ENCODE peak calls at places on chromosomes 16 and 17, in nine cellular contexts. R is lower lobe of right lung; L is Right ventricle myocardium superior; Q is heart right ventricle; S is HFFc6; J is stimulated activated CD8-positive, alpha-beta memory T cell treated with anti-CD3 and anti-CD28 coated beads, Interleukin-15, amount 100 ng/mL, for 24 hours; U is endodermal cell; Z is T-helper 1 cell; B is putamen. H is an unnamed sample.

GRCh38 chr17:37182786-37183185 is 193.0 kb upstream of the C17orf78 start:
- DNase-seq in Q (no peak), L (no peak), B (no peak), S (no peak), R (no peak), U (no peak), Z (no peak), J (no peak), H (no peak)

GRCh38 chr17:42659079-42659931 is at the start of gene TUBG2:
- DNase-seq in L (peak), R (peak), U (peak), S (peak), Z (peak), J (peak), Q (peak), B (peak), H (peak)

GRCh38 chr17:38752930-38753506 is 477 bp downstream of the PSMB3 start:
- DNase-seq in B (no peak), Z (no peak), J (no peak), Q (no peak), L (no peak), R (peak), U (no peak), S (no peak), H (no peak)

GRCh38 chr16:47197536-47198179 is 53.9 kb upstream of the NETO2 start:
- DNase-seq in J (no peak), B (no peak), Z (no peak), Q (peak), S (no peak), L (peak), U (no peak), R (no peak), H (peak)

GRCh38 chr16:57758331-57759117 is 23.0 kb downstream of the KATNB1 start:
- DNase-seq in J (no peak), Z (no peak), U (no peak), B (no peak), Q (no peak), S (no peak), R (peak), L (no peak), H (no peak)

GRCh38 chr17:36183811-36184765 is 7.7 kb upstream of the TBC1D3B start:
- DNase-seq in L (no peak), S (no peak), Q (no peak), J (no peak), B (no peak), U (peak), R (no peak), Z (no peak), H (no peak)

GRCh38 chr16:27526169-27526568 is 23.5 kb downstream of the GTF3C1 start:
- DNase-seq in J (no peak), L (peak), R (no peak), Z (no peak), S (no peak), B (no peak), U (no peak), Q (peak), H (no peak)

GRCh38 chr16:30473231-30474061 is 904 bp downstream of the ITGAL start:
- DNase-seq in Z (peak), B (no peak), R (peak), L (no peak), U (no peak), Q (peak), J (peak), S (no peak), H (no peak)

GRCh38 chr17:58310511-58311428 is 17.8 kb downstream of the TSPOAP1 start:
- DNase-seq in S (no peak), B (no peak), R (no peak), L (peak), J (no peak), Z (no peak), U (no peak), Q (no peak), H (no peak)

GRCh38 chr17:61926831-61927210 is 961 bp downstream of the INTS2 start:
- DNase-seq in S (peak), B (no peak), U (no peak), Z (no peak), Q (no peak), J (no peak), R (no peak), L (no peak), H (no peak)

GRCh38 chr17:40888321-40888720 is 3.3 kb upstream of the KRT20 start:
- DNase-seq in Q (no peak), S (no peak), U (no peak), Z (no peak), R (no peak), L (no peak), B (no peak), J (no peak), H (no peak)

GRCh38 chr17:7478276-7479138 is 924 bp downstream of the ZBTB4 start:
- DNase-seq in Q (peak), L (peak), J (peak), B (peak), S (peak), U (peak), R (peak), Z (peak), H (peak)

GRCh38 chr16:66476328-66477027 is 49.4 kb downstream of the BEAN1 start:
- DNase-seq in B (no peak), R (no peak), S (no peak), L (no peak), U (peak), Z (no peak), J (no peak), Q (no peak), H (no peak)

H was measured in NCI-H226.